ENCODE peak calls at places on chromosomes 4 and X, in nine cellular contexts. One of them, this sample, is unnamed.

GRCh38 chrX:20593836-20594235 is 327.1 kb upstream of the RPS6KA3 start:
- DNase-seq in mesenchymal stem cell: no peak
- DNase-seq in hippocampal formation: no peak
- DNase-seq in kidney epithelial cell: no peak
- DNase-seq in GM12878: no peak
- DNase-seq in stimulated activated naive CD8-positive, alpha-beta T cell treated with anti-CD3 and anti-CD28 coated beads, Interleukin-15, Interleukin-2, amounts not matched to agents 100 U/mL and 50 U/mL, for 24 hours: no peak
- DNase-seq in NCI-H1417: no peak
- DNase-seq in kidney glomerular epithelial cell: no peak
- DNase-seq in NAMALWA: no peak
- DNase-seq in this sample: no peak

GRCh38 chr4:57147335-57148060 is 37.3 kb upstream of the IGFBP7 start:
- DNase-seq in stimulated activated naive CD8-positive, alpha-beta T cell treated with anti-CD3 and anti-CD28 coated beads, Interleukin-15, Interleukin-2, amounts not matched to agents 100 U/mL and 50 U/mL, for 24 hours: no peak
- DNase-seq in NCI-H1417: peak
- DNase-seq in kidney epithelial cell: no peak
- DNase-seq in mesenchymal stem cell: peak
- DNase-seq in GM12878: no peak
- DNase-seq in kidney glomerular epithelial cell: no peak
- DNase-seq in hippocampal formation: no peak
- DNase-seq in NAMALWA: no peak
- DNase-seq in this sample: no peak

GRCh38 chrX:118729043-118729652 is 1.7 kb downstream of the IL13RA1 start:
- DNase-seq in NCI-H1417: no peak
- DNase-seq in GM12878: no peak
- DNase-seq in stimulated activated naive CD8-positive, alpha-beta T cell treated with anti-CD3 and anti-CD28 coated beads, Interleukin-15, Interleukin-2, amounts not matched to agents 100 U/mL and 50 U/mL, for 24 hours: no peak
- DNase-seq in kidney glomerular epithelial cell: no peak
- DNase-seq in hippocampal formation: no peak
- DNase-seq in mesenchymal stem cell: no peak
- DNase-seq in NAMALWA: no peak
- DNase-seq in kidney epithelial cell: no peak
- DNase-seq in this sample: no peak

GRCh38 chrX:151981129-151981528 is 6.7 kb upstream of the GABRE start:
- DNase-seq in hippocampal formation: no peak
- DNase-seq in kidney glomerular epithelial cell: no peak
- DNase-seq in NCI-H1417: no peak
- DNase-seq in GM12878: no peak
- DNase-seq in mesenchymal stem cell: peak
- DNase-seq in kidney epithelial cell: no peak
- DNase-seq in stimulated activated naive CD8-positive, alpha-beta T cell treated with anti-CD3 and anti-CD28 coated beads, Interleukin-15, Interleukin-2, amounts not matched to agents 100 U/mL and 50 U/mL, for 24 hours: no peak
- DNase-seq in NAMALWA: no peak
- DNase-seq in this sample: no peak

GRCh38 chrX:153303276-153304262 is 18.0 kb downstream of the PNMA6F start:
- DNase-seq in GM12878: no peak
- DNase-seq in NCI-H1417: no peak
- DNase-seq in NAMALWA: no peak
- DNase-seq in hippocampal formation: no peak
- DNase-seq in mesenchymal stem cell: no peak
- DNase-seq in kidney epithelial cell: no peak
- DNase-seq in stimulated activated naive CD8-positive, alpha-beta T cell treated with anti-CD3 and anti-CD28 coated beads, Interleukin-15, Interleukin-2, amounts not matched to agents 100 U/mL and 50 U/mL, for 24 hours: no peak
- DNase-seq in kidney glomerular epithelial cell: no peak
- DNase-seq in this sample: no peak

GRCh38 chr4:8400641-8401325 is 39.7 kb downstream of the ACOX3 start:
- DNase-seq in stimulated activated naive CD8-positive, alpha-beta T cell treated with anti-CD3 and anti-CD28 coated beads, Interleukin-15, Interleukin-2, amounts not matched to agents 100 U/mL and 50 U/mL, for 24 hours: no peak
- DNase-seq in kidney epithelial cell: no peak
- DNase-seq in NAMALWA: peak
- DNase-seq in GM12878: no peak
- DNase-seq in mesenchymal stem cell: no peak
- DNase-seq in hippocampal formation: no peak
- DNase-seq in NCI-H1417: no peak
- DNase-seq in kidney glomerular epithelial cell: no peak
- DNase-seq in this sample: no peak

GRCh38 chr4:137390141-137390540 is 142.2 kb downstream of the PCDH18 start:
- DNase-seq in hippocampal formation: no peak
- DNase-seq in mesenchymal stem cell: no peak
- DNase-seq in GM12878: no peak
- DNase-seq in kidney epithelial cell: no peak
- DNase-seq in stimulated activated naive CD8-positive, alpha-beta T cell treated with anti-CD3 and anti-CD28 coated beads, Interleukin-15, Interleukin-2, amounts not matched to agents 100 U/mL and 50 U/mL, for 24 hours: no peak
- DNase-seq in NCI-H1417: no peak
- DNase-seq in NAMALWA: no peak
- DNase-seq in kidney glomerular epithelial cell: no peak
- DNase-seq in this sample: no peak

GRCh38 chrX:12894074-12894691 is 12.2 kb upstream of the TLR8 start:
- DNase-seq in mesenchymal stem cell: peak
- DNase-seq in kidney glomerular epithelial cell: no peak
- DNase-seq in NAMALWA: peak
- DNase-seq in kidney epithelial cell: no peak
- DNase-seq in hippocampal formation: no peak
- DNase-seq in GM12878: no peak
- DNase-seq in stimulated activated naive CD8-positive, alpha-beta T cell treated with anti-CD3 and anti-CD28 coated beads, Interleukin-15, Interleukin-2, amounts not matched to agents 100 U/mL and 50 U/mL, for 24 hours: peak
- DNase-seq in NCI-H1417: peak
- DNase-seq in this sample: no peak

GRCh38 chrX:19824603-19825002 is 62.8 kb downstream of the SH3KBP1 start:
- DNase-seq in hippocampal formation: no peak
- DNase-seq in kidney epithelial cell: peak
- DNase-seq in kidney glomerular epithelial cell: peak
- DNase-seq in stimulated activated naive CD8-positive, alpha-beta T cell treated with anti-CD3 and anti-CD28 coated beads, Interleukin-15, Interleukin-2, amounts not matched to agents 100 U/mL and 50 U/mL, for 24 hours: no peak
- DNase-seq in mesenchymal stem cell: no peak
- DNase-seq in NCI-H1417: no peak
- DNase-seq in GM12878: no peak
- DNase-seq in NAMALWA: no peak
- DNase-seq in this sample: no peak

GRCh38 chr4:85092943-85093342 is 126.5 kb upstream of the WDFY3 start:
- DNase-seq in kidney epithelial cell: no peak
- DNase-seq in GM12878: no peak
- DNase-seq in mesenchymal stem cell: no peak
- DNase-seq in hippocampal formation: no peak
- DNase-seq in NAMALWA: no peak
- DNase-seq in stimulated activated naive CD8-positive, alpha-beta T cell treated with anti-CD3 and anti-CD28 coated beads, Interleukin-15, Interleukin-2, amounts not matched to agents 100 U/mL and 50 U/mL, for 24 hours: no peak
- DNase-seq in NCI-H1417: peak
- DNase-seq in kidney glomerular epithelial cell: no peak
- DNase-seq in this sample: no peak

GRCh38 chr4:172900880-172901279 is 267.7 kb upstream of the GALNT7 start:
- DNase-seq in hippocampal formation: no peak
- DNase-seq in kidney glomerular epithelial cell: no peak
- DNase-seq in kidney epithelial cell: no peak
- DNase-seq in NAMALWA: no peak
- DNase-seq in stimulated activated naive CD8-positive, alpha-beta T cell treated with anti-CD3 and anti-CD28 coated beads, Interleukin-15, Interleukin-2, amounts not matched to agents 100 U/mL and 50 U/mL, for 24 hours: no peak
- DNase-seq in NCI-H1417: peak
- DNase-seq in GM12878: no peak
- DNase-seq in mesenchymal stem cell: no peak
- DNase-seq in this sample: no peak

GRCh38 chrX:39677585-39677984 is 420.2 kb downstream of the BCOR start:
- DNase-seq in hippocampal formation: no peak
- DNase-seq in NAMALWA: no peak
- DNase-seq in GM12878: no peak
- DNase-seq in NCI-H1417: no peak
- DNase-seq in kidney epithelial cell: no peak
- DNase-seq in kidney glomerular epithelial cell: no peak
- DNase-seq in mesenchymal stem cell: no peak
- DNase-seq in stimulated activated naive CD8-positive, alpha-beta T cell treated with anti-CD3 and anti-CD28 coated beads, Interleukin-15, Interleukin-2, amounts not matched to agents 100 U/mL and 50 U/mL, for 24 hours: no peak
- DNase-seq in this sample: no peak

GRCh38 chr4:75718529-75718928 is 5.8 kb upstream of the USO1 start:
- DNase-seq in mesenchymal stem cell: no peak
- DNase-seq in kidney epithelial cell: no peak
- DNase-seq in NCI-H1417: no peak
- DNase-seq in GM12878: no peak
- DNase-seq in NAMALWA: no peak
- DNase-seq in hippocampal formation: no peak
- DNase-seq in stimulated activated naive CD8-positive, alpha-beta T cell treated with anti-CD3 and anti-CD28 coated beads, Interleukin-15, Interleukin-2, amounts not matched to agents 100 U/mL and 50 U/mL, for 24 hours: no peak
- DNase-seq in kidney glomerular epithelial cell: peak
- DNase-seq in this sample: no peak

GRCh38 chr4:143374771-143375170 is 38.1 kb downstream of the GAB1 start:
- DNase-seq in NAMALWA: no peak
- DNase-seq in GM12878: no peak
- DNase-seq in hippocampal formation: no peak
- DNase-seq in kidney epithelial cell: no peak
- DNase-seq in mesenchymal stem cell: no peak
- DNase-seq in stimulated activated naive CD8-positive, alpha-beta T cell treated with anti-CD3 and anti-CD28 coated beads, Interleukin-15, Interleukin-2, amounts not matched to agents 100 U/mL and 50 U/mL, for 24 hours: no peak
- DNase-seq in NCI-H1417: no peak
- DNase-seq in kidney glomerular epithelial cell: no peak
- DNase-seq in this sample: no peak

This sample was measured in GM12864.